ENCODE peak calls at places on chromosomes 1 and 21, in six cellular contexts. X, R, N, D, U and I are unnamed samples.

GRCh38 chr1:221715321-221716169 is 26.3 kb downstream of the DUSP10 start:
- DNase-seq in X (no peak), R (no peak), N (no peak), D (no peak), U (no peak), I (no peak)

GRCh38 chr1:58592521-58593134 is 15.6 kb upstream of the TACSTD2 start:
- DNase-seq in X (peak; percentile 57), R (no peak), N (no peak), D (peak; percentile 65), U (peak; percentile 77), I (peak; percentile 87)

GRCh38 chr1:7707527-7707926 is 63.6 kb upstream of the VAMP3 start:
- DNase-seq in X (no peak), R (no peak), N (no peak), D (no peak), U (no peak), I (no peak)

GRCh38 chr1:162535501-162535900 is 26.0 kb upstream of the UAP1 start:
- DNase-seq in X (no peak), R (no peak), N (no peak), D (no peak), U (no peak), I (no peak)

GRCh38 chr1:10778640-10779039 is 17.8 kb downstream of the CASZ1 start:
- DNase-seq in X (no peak), R (no peak), N (no peak), D (no peak), U (no peak), I (no peak)

GRCh38 chr1:7097938-7098592 is 312.8 kb downstream of the CAMTA1 start:
- DNase-seq in X (no peak), R (no peak), N (no peak), D (no peak), U (no peak), I (no peak)

GRCh38 chr1:205800973-205801703 is 11.9 kb downstream of the SLC41A1 start:
- DNase-seq in X (no peak), R (no peak), N (no peak), D (no peak), U (no peak), I (no peak)

GRCh38 chr1:209989525-209989924 is 51.5 kb downstream of the SYT14 start:
- DNase-seq in X (no peak), R (peak; percentile 56), N (peak; percentile 12), D (no peak), U (no peak), I (no peak)

GRCh38 chr1:113073457-113073950 is 506 bp downstream of the LRIG2 start:
- DNase-seq in X (peak; percentile 45), R (peak; percentile 12), N (peak; percentile 79), D (peak; percentile 51), U (peak; percentile 67), I (no peak)

GRCh38 chr1:59738591-59739015 is 76.1 kb upstream of the HOOK1 start:
- DNase-seq in X (no peak), R (no peak), N (no peak), D (peak; percentile 49), U (no peak), I (no peak)
- H3K27ac ChIP-seq in X (peak overlapping the region; percentile 12), R (no peak overlapping the region), N (no peak overlapping the region), D (no peak overlapping the region), U (no peak overlapping the region), I (no peak overlapping the region)

GRCh38 chr1:178137238-178137637 is 43.3 kb downstream of the RASAL2 start:
- DNase-seq in X (no peak), R (no peak), N (no peak), D (no peak), U (no peak), I (no peak)
- H3K27ac ChIP-seq in X (peak overlapping the region; percentile 22), R (no peak overlapping the region), N (no peak overlapping the region), D (no peak overlapping the region), U (peak overlapping the region; percentile 47), I (no peak overlapping the region)

DNA sequence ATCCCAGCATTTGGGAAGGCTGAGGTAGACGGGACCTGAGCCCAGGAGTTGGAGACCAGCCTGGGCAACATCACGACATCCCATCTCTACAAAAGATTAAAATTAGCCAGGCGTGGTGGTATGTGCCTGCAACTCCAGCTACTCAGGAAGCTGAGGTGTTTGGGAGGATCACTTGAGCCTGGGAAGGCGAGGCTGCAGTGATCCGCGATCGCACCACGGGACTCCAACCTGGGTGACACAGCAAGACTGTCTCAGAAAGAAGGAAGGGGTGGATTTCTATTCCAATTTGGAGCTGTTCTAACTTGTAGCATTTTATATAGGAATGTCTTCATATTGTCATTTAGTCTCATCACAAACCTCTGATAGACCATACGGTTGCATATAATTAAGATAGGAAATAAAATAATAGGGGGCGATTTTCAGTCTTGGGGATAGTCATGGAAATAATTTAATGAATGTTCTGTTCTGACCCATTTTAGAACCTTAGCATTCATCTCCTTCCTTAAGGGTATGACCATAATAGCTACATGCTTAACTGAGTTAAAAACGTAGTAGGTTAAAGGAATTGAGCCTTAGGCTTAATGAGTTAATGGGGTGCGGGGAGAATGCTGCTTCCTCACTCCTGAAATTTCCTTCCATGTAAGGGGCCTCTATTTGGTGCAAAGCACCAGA is 93.1 kb downstream of the ADCY10 start:
- DNase-seq in X (no peak), R (no peak), N (no peak), D (no peak), U (no peak), I (no peak)
- H3K27ac ChIP-seq in X (peak overlapping the region; percentile 80), R (no peak overlapping the region), N (peak overlapping the region; percentile 71), D (peak overlapping the region; percentile 77), U (peak overlapping the region; percentile 72), I (peak overlapping the region; percentile 87)

DNA sequence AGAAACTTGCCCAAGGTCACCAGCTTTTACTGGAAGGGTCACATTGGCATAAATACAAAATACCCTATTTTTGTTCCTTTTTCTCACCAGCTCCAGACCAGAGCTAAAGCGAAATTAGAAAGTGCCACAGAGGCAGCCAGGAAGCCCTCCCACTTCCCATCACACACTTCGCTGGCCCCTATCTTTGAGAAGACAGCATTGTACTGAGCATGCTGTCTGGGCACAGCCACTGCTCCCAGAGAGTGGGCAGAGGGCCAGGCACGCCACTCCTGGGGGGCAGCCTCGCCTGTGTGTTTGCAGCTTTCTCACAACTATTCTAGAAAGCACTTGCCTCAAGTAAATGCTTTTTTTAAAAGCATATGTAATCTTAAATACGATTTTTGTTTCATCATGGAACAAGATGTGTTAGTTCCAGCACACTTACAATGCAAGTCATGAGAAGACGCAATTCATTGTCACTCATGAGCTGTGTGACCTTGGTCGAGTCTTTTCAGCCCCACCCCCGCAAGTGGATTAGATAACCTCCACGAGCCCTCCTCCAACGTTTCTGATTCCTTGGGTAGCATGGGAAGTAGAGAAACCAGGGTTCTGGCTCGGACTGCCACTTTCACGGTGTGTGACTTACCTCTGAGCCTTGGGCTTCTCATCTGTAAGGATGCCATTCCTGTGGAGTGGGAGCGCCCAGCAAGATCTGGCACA is 25.7 kb upstream of the EPHA8 start:
- DNase-seq in X (no peak), R (no peak), N (peak; percentile 36), D (no peak), U (no peak), I (no peak)
- H3K27ac ChIP-seq in X (no peak overlapping the region), R (no peak overlapping the region), N (no peak overlapping the region), D (no peak overlapping the region), U (no peak overlapping the region), I (no peak overlapping the region)

DNA sequence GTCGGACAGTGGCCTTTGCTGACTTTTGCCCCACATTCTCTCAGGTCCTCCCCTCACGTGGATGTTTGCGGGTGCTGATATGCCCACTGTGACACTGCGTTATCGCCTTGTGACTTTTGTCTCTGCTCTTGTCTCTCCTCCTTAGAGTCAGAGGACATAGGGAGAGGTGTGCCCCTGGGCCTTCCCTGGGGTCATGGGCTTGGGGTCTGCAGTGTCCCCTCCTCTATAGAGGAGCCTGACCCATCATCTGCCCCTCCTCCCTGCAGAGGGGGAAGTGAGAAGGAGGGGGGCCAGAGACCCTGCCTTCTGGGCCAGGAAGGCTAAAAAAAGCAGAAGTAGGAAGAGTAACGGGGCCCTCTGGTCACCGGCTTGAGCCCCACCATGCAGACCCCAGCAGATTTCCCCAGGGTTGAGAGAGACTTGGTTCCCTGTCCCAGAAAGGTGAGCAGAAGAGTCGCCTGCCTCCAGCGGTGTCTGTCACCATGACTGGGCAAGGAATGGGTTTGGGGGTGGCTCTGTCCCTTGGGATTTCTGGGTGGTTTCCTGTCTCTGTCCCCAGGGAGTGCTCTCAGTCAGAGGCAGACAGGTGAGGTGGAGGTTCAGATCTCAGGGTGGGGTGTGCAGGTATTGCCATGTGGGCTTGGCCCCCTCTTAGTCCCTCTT is 13.4 kb downstream of the RPS6KA1 start:
- DNase-seq in X (no peak), R (no peak), N (no peak), D (no peak), U (no peak), I (no peak)
- H3K27ac ChIP-seq in X (peak overlapping the region; percentile 72), R (peak overlapping the region; percentile 62), N (peak overlapping the region; percentile 68), D (no peak overlapping the region), U (peak overlapping the region; percentile 99), I (peak overlapping the region; percentile 70)

GRCh38 chr21:45424854-45425795 is 20.2 kb downstream of the COL18A1 start:
- DNase-seq in X (no peak), R (no peak), N (no peak), D (no peak), U (no peak), I (no peak)

GRCh38 chr21:45430521-45431501 is 25.8 kb downstream of the COL18A1 start:
- DNase-seq in X (no peak), R (no peak), N (peak; percentile 84), D (peak; percentile 81), U (no peak), I (no peak)

GRCh38 chr21:45428534-45428933 is 23.6 kb downstream of the COL18A1 start:
- DNase-seq in X (no peak), R (no peak), N (no peak), D (no peak), U (no peak), I (no peak)

GRCh38 chr21:45429221-45430164 is 24.5 kb downstream of the COL18A1 start:
- DNase-seq in X (no peak), R (no peak), N (no peak), D (no peak), U (no peak), I (no peak)

DNA sequence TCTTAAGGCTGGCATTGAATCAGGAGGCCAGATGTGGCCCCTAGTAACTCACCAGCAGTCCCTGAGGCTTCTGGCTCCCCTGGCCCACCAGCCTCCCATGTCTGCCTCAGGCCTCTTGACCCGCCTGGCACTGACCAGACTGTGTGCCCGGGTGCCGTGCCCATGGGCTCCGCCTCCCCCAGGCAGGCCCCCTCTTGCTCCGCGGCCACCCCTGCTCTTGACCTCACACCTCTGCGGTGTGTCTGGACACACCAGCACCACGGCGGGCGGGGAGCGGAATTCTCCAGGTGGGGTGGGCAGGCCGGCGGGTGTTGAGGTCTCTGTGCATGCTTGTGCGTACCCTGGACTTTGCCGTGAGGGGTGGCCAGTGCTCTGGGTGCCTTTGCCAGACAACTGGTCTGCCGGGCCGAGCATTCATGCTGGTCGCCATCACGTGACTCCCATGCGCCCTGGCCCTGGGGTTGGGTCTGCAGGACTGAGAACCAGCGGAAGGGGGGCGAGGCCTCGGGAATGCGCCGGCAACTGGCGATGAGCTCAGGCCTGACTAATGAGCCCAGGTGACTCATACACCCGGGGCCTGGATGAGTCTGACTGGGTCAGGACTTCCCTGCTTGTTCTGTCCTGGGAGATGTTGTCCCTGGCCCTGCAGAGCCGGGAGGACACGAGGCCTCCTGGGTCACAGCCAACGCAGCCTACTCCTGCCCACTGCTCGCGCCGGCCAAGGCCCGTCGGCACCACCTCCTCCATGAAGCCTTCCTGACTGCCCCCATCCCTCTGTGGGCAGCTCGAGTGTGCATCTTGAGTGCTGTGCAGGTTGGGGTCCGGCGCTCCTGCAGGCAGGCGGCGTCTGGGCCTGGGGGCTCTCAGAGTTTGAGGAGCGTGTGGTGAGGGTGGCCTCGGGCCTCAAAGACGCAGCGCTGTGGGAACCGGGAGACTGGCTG is 22.6 kb downstream of the COL18A1 start:
- DNase-seq in X (peak; percentile 42), R (no peak), N (peak; percentile 83), D (peak; percentile 99), U (peak; percentile 89), I (peak; percentile 65)
- H3K27ac ChIP-seq in X (peak overlapping the region; percentile 55), R (no peak overlapping the region), N (no peak overlapping the region), D (peak overlapping the region; percentile 70), U (no peak overlapping the region), I (no peak overlapping the region)